ENCODE peak calls at places on chromosomes 11 and 22, in six cellular contexts. B, F, V, L, I and M are unnamed samples.
A peak's percentile ranks its signal among the peaks of the same experiment; 100 is the strongest.

GRCh38 chr11:64357904-64358535 is 942 bp upstream of the RPS6KA4 start:
- DNase-seq in L (no peak), B (no peak), F (peak; percentile 59), V (no peak), I (no peak), M (no peak)

GRCh38 chr11:107370390-107370789 is 87.2 kb downstream of the CWF19L2 start:
- DNase-seq in B (no peak), F (no peak), I (no peak), L (no peak), V (no peak), M (no peak)

GRCh38 chr11:900545-900944 is 10.1 kb downstream of the CHID1 start:
- DNase-seq in V (no peak), B (no peak), L (no peak), F (no peak), I (no peak), M (no peak)

GRCh38 chr22:49600891-49601431 is 226.7 kb downstream of the BRD1 start:
- DNase-seq in L (no peak), V (no peak), B (no peak), I (no peak), F (peak; percentile 11), M (no peak)

GRCh38 chr22:42621505-42622002 is 6.9 kb upstream of the POLDIP3 start:
- DNase-seq in V (peak; percentile 64), I (peak; percentile 91), F (peak; percentile 68), B (no peak), L (peak; percentile 37), M (no peak)

GRCh38 chr11:74206746-74207145 is 35.7 kb downstream of the PPME1 start:
- DNase-seq in L (no peak), I (no peak), B (no peak), F (no peak), V (no peak), M (no peak)

GRCh38 chr22:49858827-49859226 is 5.2 kb downstream of the ZBED4 start:
- DNase-seq in V (no peak), F (no peak), I (no peak), B (no peak), L (no peak), M (no peak)

GRCh38 chr11:30196400-30197206 is 34.2 kb upstream of the FSHB start:
- DNase-seq in I (peak; percentile 83), B (peak; percentile 53), V (peak; percentile 52), L (peak; percentile 10), F (peak; percentile 31), M (peak; percentile 15)

GRCh38 chr11:69489031-69489745 is 7.7 kb downstream of the LINC01488 start:
- DNase-seq in B (no peak), L (no peak), V (no peak), F (no peak), I (no peak), M (no peak)

GRCh38 chr11:128565881-128566280 is 21.5 kb downstream of the ETS1 start:
- DNase-seq in B (no peak), I (no peak), V (no peak), F (peak; percentile 96), L (no peak), M (no peak)

GRCh38 chr22:28570697-28571373 is 108.8 kb downstream of the TTC28 start:
- DNase-seq in F (no peak), V (no peak), L (no peak), I (no peak), B (no peak), M (no peak)

GRCh38 chr11:62062223-62062861 is 61.5 kb upstream of the INCENP start:
- DNase-seq in L (no peak), B (no peak), F (no peak), I (no peak), V (no peak), M (no peak)

GRCh38 chr22:20254975-20255946 is 12.9 kb downstream of the RTN4R start:
- DNase-seq in I (no peak), V (no peak), B (no peak), L (no peak), F (no peak), M (no peak)

GRCh38 chr11:126339073-126339865 is 16.2 kb upstream of the ST3GAL4 start:
- DNase-seq in F (no peak), L (no peak), V (no peak), I (no peak), B (no peak), M (no peak)

GRCh38 chr11:77698896-77699295 is 61.3 kb upstream of the CLNS1A start:
- DNase-seq in F (no peak), I (no peak), V (no peak), B (no peak), L (no peak), M (no peak)

GRCh38 chr22:27801616-27802388 is at the start of gene MN1:
- DNase-seq in F (peak; percentile 12), I (peak; percentile 71), V (peak; percentile 30), L (peak; percentile 24), B (peak; percentile 21), M (no peak)